ENCODE peak calls at places on chromosome 10, in four cellular contexts. One of them, this sample, is unnamed.

GRCh38 chr10:48452879-48453412 is 146.5 kb downstream of the MAPK8 start:
- DNase-seq in NCI-H1436: no peak
- DNase-seq in stimulated activated CD4-positive, alpha-beta T cell treated with anti-CD3 and anti-CD28 coated beads, Interleukin-1b, Interleukin-23, amount 100 ng/mL, for 24 hours: no peak
- DNase-seq in activated naive CD4-positive, alpha-beta T cell treated with anti-CD3 and anti-CD28 coated beads for 36 hours: no peak
- DNase-seq in this sample: no peak

GRCh38 chr10:519055-519715 is 170.3 kb downstream of the DIP2C start:
- DNase-seq in activated naive CD4-positive, alpha-beta T cell treated with anti-CD3 and anti-CD28 coated beads for 36 hours: no peak
- DNase-seq in NCI-H1436: no peak
- DNase-seq in stimulated activated CD4-positive, alpha-beta T cell treated with anti-CD3 and anti-CD28 coated beads, Interleukin-1b, Interleukin-23, amount 100 ng/mL, for 24 hours: no peak
- DNase-seq in this sample: no peak

GRCh38 chr10:16944961-16945360 is 127.7 kb upstream of the RSU1 start:
- DNase-seq in stimulated activated CD4-positive, alpha-beta T cell treated with anti-CD3 and anti-CD28 coated beads, Interleukin-1b, Interleukin-23, amount 100 ng/mL, for 24 hours: no peak
- DNase-seq in NCI-H1436: no peak
- DNase-seq in activated naive CD4-positive, alpha-beta T cell treated with anti-CD3 and anti-CD28 coated beads for 36 hours: no peak
- DNase-seq in this sample: no peak

GRCh38 chr10:121637437-121637836 is 39.2 kb upstream of the FGFR2 start:
- DNase-seq in NCI-H1436: no peak
- DNase-seq in activated naive CD4-positive, alpha-beta T cell treated with anti-CD3 and anti-CD28 coated beads for 36 hours: no peak
- DNase-seq in stimulated activated CD4-positive, alpha-beta T cell treated with anti-CD3 and anti-CD28 coated beads, Interleukin-1b, Interleukin-23, amount 100 ng/mL, for 24 hours: no peak
- DNase-seq in this sample: no peak

GRCh38 chr10:11595395-11595692 is 16.1 kb downstream of the USP6NL start:
- DNase-seq in activated naive CD4-positive, alpha-beta T cell treated with anti-CD3 and anti-CD28 coated beads for 36 hours: no peak
- DNase-seq in stimulated activated CD4-positive, alpha-beta T cell treated with anti-CD3 and anti-CD28 coated beads, Interleukin-1b, Interleukin-23, amount 100 ng/mL, for 24 hours: no peak
- DNase-seq in NCI-H1436: no peak
- DNase-seq in this sample: no peak

GRCh38 chr10:105538933-105539332 is 897.8 kb downstream of the SORCS3 start:
- DNase-seq in NCI-H1436: no peak
- DNase-seq in stimulated activated CD4-positive, alpha-beta T cell treated with anti-CD3 and anti-CD28 coated beads, Interleukin-1b, Interleukin-23, amount 100 ng/mL, for 24 hours: no peak
- DNase-seq in activated naive CD4-positive, alpha-beta T cell treated with anti-CD3 and anti-CD28 coated beads for 36 hours: no peak
- DNase-seq in this sample: no peak

GRCh38 chr10:110571093-110571743 is 3.7 kb downstream of the SMC3 start:
- DNase-seq in stimulated activated CD4-positive, alpha-beta T cell treated with anti-CD3 and anti-CD28 coated beads, Interleukin-1b, Interleukin-23, amount 100 ng/mL, for 24 hours: no peak
- DNase-seq in NCI-H1436: no peak
- DNase-seq in activated naive CD4-positive, alpha-beta T cell treated with anti-CD3 and anti-CD28 coated beads for 36 hours: no peak
- DNase-seq in this sample: no peak

GRCh38 chr10:48582970-48583369 is 21.9 kb downstream of the ARHGAP22 start:
- DNase-seq in activated naive CD4-positive, alpha-beta T cell treated with anti-CD3 and anti-CD28 coated beads for 36 hours: no peak
- DNase-seq in NCI-H1436: no peak
- DNase-seq in stimulated activated CD4-positive, alpha-beta T cell treated with anti-CD3 and anti-CD28 coated beads, Interleukin-1b, Interleukin-23, amount 100 ng/mL, for 24 hours: no peak
- DNase-seq in this sample: no peak

GRCh38 chr10:127738512-127739424 is 1.8 kb downstream of the FOXI2 start:
- DNase-seq in activated naive CD4-positive, alpha-beta T cell treated with anti-CD3 and anti-CD28 coated beads for 36 hours: no peak
- DNase-seq in NCI-H1436: no peak
- DNase-seq in stimulated activated CD4-positive, alpha-beta T cell treated with anti-CD3 and anti-CD28 coated beads, Interleukin-1b, Interleukin-23, amount 100 ng/mL, for 24 hours: no peak
- DNase-seq in this sample: no peak

GRCh38 chr10:120477006-120477722 is 20.1 kb downstream of the PLPP4 start:
- DNase-seq in NCI-H1436: no peak
- DNase-seq in activated naive CD4-positive, alpha-beta T cell treated with anti-CD3 and anti-CD28 coated beads for 36 hours: no peak
- DNase-seq in stimulated activated CD4-positive, alpha-beta T cell treated with anti-CD3 and anti-CD28 coated beads, Interleukin-1b, Interleukin-23, amount 100 ng/mL, for 24 hours: no peak
- DNase-seq in this sample: no peak

GRCh38 chr10:122264442-122264841 is 6.7 kb upstream of the BTBD16 start:
- DNase-seq in activated naive CD4-positive, alpha-beta T cell treated with anti-CD3 and anti-CD28 coated beads for 36 hours: no peak
- DNase-seq in stimulated activated CD4-positive, alpha-beta T cell treated with anti-CD3 and anti-CD28 coated beads, Interleukin-1b, Interleukin-23, amount 100 ng/mL, for 24 hours: no peak
- DNase-seq in NCI-H1436: no peak
- DNase-seq in this sample: no peak

GRCh38 chr10:15764867-15765454 is 45.2 kb upstream of the ITGA8 start:
- DNase-seq in stimulated activated CD4-positive, alpha-beta T cell treated with anti-CD3 and anti-CD28 coated beads, Interleukin-1b, Interleukin-23, amount 100 ng/mL, for 24 hours: no peak
- DNase-seq in activated naive CD4-positive, alpha-beta T cell treated with anti-CD3 and anti-CD28 coated beads for 36 hours: no peak
- DNase-seq in NCI-H1436: no peak
- DNase-seq in this sample: no peak

GRCh38 chr10:290026-290725 is 154.9 kb downstream of the ZMYND11 start:
- DNase-seq in NCI-H1436: no peak
- DNase-seq in activated naive CD4-positive, alpha-beta T cell treated with anti-CD3 and anti-CD28 coated beads for 36 hours: no peak
- DNase-seq in stimulated activated CD4-positive, alpha-beta T cell treated with anti-CD3 and anti-CD28 coated beads, Interleukin-1b, Interleukin-23, amount 100 ng/mL, for 24 hours: no peak
- DNase-seq in this sample: no peak

GRCh38 chr10:127148066-127148932 is 48.1 kb downstream of the INSYN2A start:
- DNase-seq in activated naive CD4-positive, alpha-beta T cell treated with anti-CD3 and anti-CD28 coated beads for 36 hours: peak; percentile 9
- DNase-seq in NCI-H1436: no peak
- DNase-seq in stimulated activated CD4-positive, alpha-beta T cell treated with anti-CD3 and anti-CD28 coated beads, Interleukin-1b, Interleukin-23, amount 100 ng/mL, for 24 hours: no peak
- DNase-seq in this sample: no peak

GRCh38 chr10:87505366-87506113 is 847 bp downstream of the MINPP1 start:
- DNase-seq in activated naive CD4-positive, alpha-beta T cell treated with anti-CD3 and anti-CD28 coated beads for 36 hours: peak; percentile 62
- DNase-seq in stimulated activated CD4-positive, alpha-beta T cell treated with anti-CD3 and anti-CD28 coated beads, Interleukin-1b, Interleukin-23, amount 100 ng/mL, for 24 hours: peak; percentile 6
- DNase-seq in NCI-H1436: peak; percentile 15
- DNase-seq in this sample: peak; percentile 13

GRCh38 chr10:6269953-6270867 is 67.5 kb downstream of the PFKFB3 start:
- DNase-seq in NCI-H1436: no peak
- DNase-seq in stimulated activated CD4-positive, alpha-beta T cell treated with anti-CD3 and anti-CD28 coated beads, Interleukin-1b, Interleukin-23, amount 100 ng/mL, for 24 hours: peak; percentile 36
- DNase-seq in activated naive CD4-positive, alpha-beta T cell treated with anti-CD3 and anti-CD28 coated beads for 36 hours: peak; percentile 90
- DNase-seq in this sample: no peak

GRCh38 chr10:19812976-19813375 is 3.3 kb upstream of the PLXDC2 start:
- DNase-seq in activated naive CD4-positive, alpha-beta T cell treated with anti-CD3 and anti-CD28 coated beads for 36 hours: no peak
- DNase-seq in NCI-H1436: no peak
- DNase-seq in stimulated activated CD4-positive, alpha-beta T cell treated with anti-CD3 and anti-CD28 coated beads, Interleukin-1b, Interleukin-23, amount 100 ng/mL, for 24 hours: no peak
- DNase-seq in this sample: no peak

GRCh38 chr10:62037166-62037831 is 135.8 kb downstream of the ARID5B start:
- DNase-seq in activated naive CD4-positive, alpha-beta T cell treated with anti-CD3 and anti-CD28 coated beads for 36 hours: no peak
- DNase-seq in NCI-H1436: peak; percentile 21
- DNase-seq in stimulated activated CD4-positive, alpha-beta T cell treated with anti-CD3 and anti-CD28 coated beads, Interleukin-1b, Interleukin-23, amount 100 ng/mL, for 24 hours: no peak
- DNase-seq in this sample: no peak

GRCh38 chr10:47366056-47366631 is 17.9 kb downstream of the ZNF488 start:
- DNase-seq in NCI-H1436: no peak
- DNase-seq in stimulated activated CD4-positive, alpha-beta T cell treated with anti-CD3 and anti-CD28 coated beads, Interleukin-1b, Interleukin-23, amount 100 ng/mL, for 24 hours: no peak
- DNase-seq in activated naive CD4-positive, alpha-beta T cell treated with anti-CD3 and anti-CD28 coated beads for 36 hours: no peak
- DNase-seq in this sample: no peak

GRCh38 chr10:109945473-109946177 is 22.3 kb upstream of the XPNPEP1 start:
- DNase-seq in activated naive CD4-positive, alpha-beta T cell treated with anti-CD3 and anti-CD28 coated beads for 36 hours: no peak
- DNase-seq in NCI-H1436: no peak
- DNase-seq in stimulated activated CD4-positive, alpha-beta T cell treated with anti-CD3 and anti-CD28 coated beads, Interleukin-1b, Interleukin-23, amount 100 ng/mL, for 24 hours: no peak
- DNase-seq in this sample: no peak

GRCh38 chr10:19620867-19621266 is 195.4 kb upstream of the PLXDC2 start:
- DNase-seq in stimulated activated CD4-positive, alpha-beta T cell treated with anti-CD3 and anti-CD28 coated beads, Interleukin-1b, Interleukin-23, amount 100 ng/mL, for 24 hours: no peak
- DNase-seq in NCI-H1436: no peak
- DNase-seq in activated naive CD4-positive, alpha-beta T cell treated with anti-CD3 and anti-CD28 coated beads for 36 hours: no peak
- DNase-seq in this sample: no peak

GRCh38 chr10:74151879-74152722 is 1.1 kb downstream of the ADK start:
- DNase-seq in activated naive CD4-positive, alpha-beta T cell treated with anti-CD3 and anti-CD28 coated beads for 36 hours: no peak
- DNase-seq in NCI-H1436: no peak
- DNase-seq in stimulated activated CD4-positive, alpha-beta T cell treated with anti-CD3 and anti-CD28 coated beads, Interleukin-1b, Interleukin-23, amount 100 ng/mL, for 24 hours: no peak
- DNase-seq in this sample: no peak

GRCh38 chr10:29860159-29860558 is 199.2 kb downstream of the JCAD start:
- DNase-seq in NCI-H1436: no peak
- DNase-seq in stimulated activated CD4-positive, alpha-beta T cell treated with anti-CD3 and anti-CD28 coated beads, Interleukin-1b, Interleukin-23, amount 100 ng/mL, for 24 hours: no peak
- DNase-seq in activated naive CD4-positive, alpha-beta T cell treated with anti-CD3 and anti-CD28 coated beads for 36 hours: no peak
- DNase-seq in this sample: no peak

GRCh38 chr10:36669615-36670325 is 455.6 kb upstream of the ANKRD30A start:
- DNase-seq in activated naive CD4-positive, alpha-beta T cell treated with anti-CD3 and anti-CD28 coated beads for 36 hours: no peak
- DNase-seq in NCI-H1436: no peak
- DNase-seq in stimulated activated CD4-positive, alpha-beta T cell treated with anti-CD3 and anti-CD28 coated beads, Interleukin-1b, Interleukin-23, amount 100 ng/mL, for 24 hours: no peak
- DNase-seq in this sample: no peak

GRCh38 chr10:71766717-71767419 is 6.5 kb downstream of the VSIR start:
- DNase-seq in activated naive CD4-positive, alpha-beta T cell treated with anti-CD3 and anti-CD28 coated beads for 36 hours: no peak
- DNase-seq in stimulated activated CD4-positive, alpha-beta T cell treated with anti-CD3 and anti-CD28 coated beads, Interleukin-1b, Interleukin-23, amount 100 ng/mL, for 24 hours: no peak
- DNase-seq in NCI-H1436: no peak
- DNase-seq in this sample: no peak

GRCh38 chr10:122688293-122688989 is 11.2 kb downstream of the C10orf120 start:
- DNase-seq in activated naive CD4-positive, alpha-beta T cell treated with anti-CD3 and anti-CD28 coated beads for 36 hours: no peak
- DNase-seq in stimulated activated CD4-positive, alpha-beta T cell treated with anti-CD3 and anti-CD28 coated beads, Interleukin-1b, Interleukin-23, amount 100 ng/mL, for 24 hours: no peak
- DNase-seq in NCI-H1436: no peak
- DNase-seq in this sample: no peak

This sample was measured in naive thymus-derived CD4-positive, alpha-beta T cell.